ENCODE peak calls at places on chromosomes 4 and X, in ten cellular contexts. I is uterus, C is Caco-2, T is mammary epithelial cell, A is heart right ventricle, O is SK-N-SH, K is astrocyte, B is brain microvascular endothelial cell, J is right atrium auricular region, Q is DND-41. U is an unnamed sample.

GRCh38 chr4:168528131-168528949 is 31.5 kb downstream of the PALLD start:
- DNase-seq in I (no peak), C (no peak), T (no peak), A (no peak), O (no peak), K (peak; percentile 74), B (peak; percentile 54), J (no peak), Q (no peak), U (no peak)

GRCh38 chr4:8648816-8649630 is 56.5 kb downstream of the CPZ start:
- DNase-seq in I (no peak), C (no peak), T (no peak), A (no peak), O (no peak), K (no peak), B (no peak), J (no peak), Q (no peak), U (no peak)

GRCh38 chr4:140568507-140569306 is at the start of gene UCP1:
- DNase-seq in I (no peak), C (peak; percentile 57), T (no peak), A (peak; percentile 22), O (peak; percentile 85), K (no peak), B (no peak), J (no peak), Q (no peak), U (no peak)

GRCh38 chr4:105548483-105548882 is 3.9 kb upstream of the ARHGEF38 start:
- DNase-seq in I (no peak), C (no peak), T (peak; percentile 84), A (no peak), O (no peak), K (no peak), B (peak; percentile 66), J (no peak), Q (no peak), U (peak; percentile 64)

GRCh38 chrX:74242050-74242449 is 61.9 kb upstream of the ZCCHC13 start:
- DNase-seq in I (no peak), C (no peak), T (peak; percentile 45), A (no peak), O (no peak), K (peak; percentile 63), B (no peak), J (no peak), Q (no peak), U (no peak)

GRCh38 chr4:184487503-184487902 is 13.2 kb upstream of the IRF2 start:
- DNase-seq in I (no peak), C (no peak), T (no peak), A (no peak), O (no peak), K (no peak), B (no peak), J (no peak), Q (no peak), U (no peak)

GRCh38 chr4:153530284-153530995 is 64.3 kb downstream of the TMEM131L start:
- DNase-seq in I (no peak), C (no peak), T (no peak), A (no peak), O (no peak), K (no peak), B (no peak), J (no peak), Q (peak; percentile 56), U (no peak)

GRCh38 chr4:11342401-11342800 is 86.3 kb downstream of the HS3ST1 start:
- DNase-seq in I (no peak), C (no peak), T (no peak), A (no peak), O (no peak), K (no peak), B (no peak), J (no peak), Q (no peak), U (no peak)

GRCh38 chrX:39443240-39443639 is 642.0 kb downstream of the MID1IP1 start:
- DNase-seq in I (no peak), C (no peak), T (no peak), A (no peak), O (no peak), K (no peak), B (no peak), J (no peak), Q (no peak), U (no peak)

GRCh38 chr4:77818077-77818666 is 996 bp downstream of the CNOT6L start:
- DNase-seq in I (peak; percentile 61), C (peak; percentile 69), T (peak; percentile 87), A (peak; percentile 71), O (peak; percentile 76), K (peak; percentile 71), B (peak; percentile 73), J (peak; percentile 74), Q (peak; percentile 72), U (peak; percentile 75)

GRCh38 chr4:127782025-127782274 is 172 bp upstream of the HSPA4L start:
- DNase-seq in I (peak; percentile 62), C (peak; percentile 91), T (peak; percentile 87), A (peak; percentile 89), O (peak; percentile 97), K (peak; percentile 62), B (peak; percentile 77), J (peak; percentile 76), Q (no peak), U (peak; percentile 69)

GRCh38 chrX:17580529-17581155 is 156.7 kb upstream of the SCML1 start:
- DNase-seq in I (peak; percentile 50), C (no peak), T (no peak), A (no peak), O (no peak), K (peak; percentile 86), B (peak; percentile 59), J (no peak), Q (no peak), U (no peak)

GRCh38 chrX:119870626-119871131 is 854 bp downstream of the RNF113A start:
- DNase-seq in I (no peak), C (no peak), T (peak; percentile 3), A (no peak), O (peak; percentile 26), K (no peak), B (peak; percentile 22), J (no peak), Q (peak; percentile 48), U (peak; percentile 85)

GRCh38 chr4:85595796-85596559 is 121.0 kb downstream of the ARHGAP24 start:
- DNase-seq in I (no peak), C (no peak), T (no peak), A (no peak), O (no peak), K (no peak), B (no peak), J (no peak), Q (no peak), U (no peak)

GRCh38 chrX:51332188-51332942 is at the start of gene NUDT10:
- DNase-seq in I (peak; percentile 65), C (peak; percentile 3), T (peak; percentile 51), A (peak; percentile 36), O (peak; percentile 81), K (peak; percentile 27), B (peak; percentile 14), J (no peak), Q (no peak), U (peak; percentile 46)

GRCh38 chr4:123484291-123484926 is 87.8 kb downstream of the SPRY1 start:
- DNase-seq in I (no peak), C (no peak), T (no peak), A (no peak), O (no peak), K (no peak), B (no peak), J (no peak), Q (no peak), U (peak; percentile 39)

GRCh38 chr4:145535202-145535601 is 53.5 kb downstream of the SMAD1 start:
- DNase-seq in I (no peak), C (no peak), T (no peak), A (no peak), O (no peak), K (no peak), B (no peak), J (no peak), Q (no peak), U (no peak)

DNA sequence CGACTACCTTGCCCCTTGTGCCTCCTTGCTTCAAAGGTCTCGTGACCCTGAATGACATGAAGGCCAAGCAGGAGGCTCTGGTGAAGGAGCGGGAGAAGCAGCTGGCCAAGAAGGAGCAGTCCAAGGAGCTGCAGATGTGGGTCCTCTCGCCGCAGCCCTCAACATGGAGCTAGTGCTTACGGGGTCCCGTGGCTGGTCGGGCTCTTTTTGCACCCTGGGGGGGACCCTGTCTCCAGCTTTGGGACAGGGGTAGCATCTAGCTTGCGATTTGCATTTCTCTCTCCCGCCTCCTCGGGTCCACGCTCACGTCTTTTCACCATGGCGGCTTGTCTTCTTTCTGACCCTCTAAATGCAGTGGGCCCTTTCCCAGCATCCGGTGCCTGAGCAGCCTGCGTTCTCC is 1.8 kb downstream of the FAM50A start:
- DNase-seq in I (no peak), C (no peak), T (no peak), A (no peak), O (no peak), K (no peak), B (no peak), J (no peak), Q (no peak), U (no peak)
- H3K36me3 ChIP-seq in I (no peaks in the 10 kb centered on the region), C (no peaks in the 10 kb centered on the region), T (no peaks in the 10 kb centered on the region), A (no peaks in the 10 kb centered on the region), O (peaks cover 14% of the 10 kb centered on the region), K (no peaks in the 10 kb centered on the region), B (peaks cover 18% of the 10 kb centered on the region), J (peaks cover 28% of the 10 kb centered on the region), Q (peaks cover 18% of the 10 kb centered on the region), U (peaks cover 3% of the 10 kb centered on the region)

DNA sequence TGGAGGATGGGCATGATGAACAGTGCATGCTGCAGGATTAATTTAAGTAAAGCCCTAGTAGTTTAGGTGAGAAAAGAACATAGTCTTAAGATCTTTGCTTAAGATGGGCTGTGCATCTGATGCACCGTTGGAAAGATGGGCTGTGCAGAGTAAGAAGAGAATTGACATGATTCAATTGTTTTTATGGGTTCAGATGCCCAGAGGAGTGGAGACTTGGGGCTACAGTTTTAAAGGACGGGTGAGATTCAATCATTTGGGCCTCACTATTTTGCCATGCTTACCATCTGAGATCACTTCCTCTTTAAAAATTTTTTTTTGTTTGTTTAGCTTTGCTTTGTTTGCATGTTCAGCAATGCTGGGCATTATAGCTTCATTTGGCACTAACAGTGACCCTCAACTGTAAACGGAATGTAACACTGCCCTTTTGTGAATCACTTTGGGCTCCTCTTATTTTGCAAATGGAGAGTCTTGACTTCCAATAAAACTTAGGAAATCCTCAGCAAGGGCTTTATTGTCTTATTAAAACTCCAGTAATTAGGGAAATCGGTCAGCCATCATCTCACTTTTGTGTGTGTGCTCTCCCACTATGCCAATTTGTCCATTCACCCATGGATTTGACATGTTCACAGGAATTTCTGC is 216.1 kb upstream of the TLL1 start:
- DNase-seq in I (no peak), C (no peak), T (no peak), A (no peak), O (no peak), K (no peak), B (no peak), J (no peak), Q (no peak), U (no peak)
- H3K4me3 ChIP-seq in I (no peak overlapping the region), C (no peak overlapping the region), T (no peak overlapping the region), A (no peak overlapping the region), O (no peak overlapping the region), K (no peak overlapping the region), B (no peak overlapping the region), J (no peak overlapping the region), Q (no peak overlapping the region), U (no peak overlapping the region)

GRCh38 chr4:2937146-2937857 is 25.9 kb downstream of the NOP14 start:
- DNase-seq in I (no peak), C (no peak), T (peak; percentile 98), A (no peak), O (no peak), K (peak; percentile 67), B (peak; percentile 64), J (no peak), Q (no peak), U (no peak)
- H3K36me3 ChIP-seq in I (no peaks in the 10 kb centered on the region), C (peaks cover 2% of the 10 kb centered on the region), T (peaks cover 25% of the 10 kb centered on the region), A (peaks cover 31% of the 10 kb centered on the region), O (peaks cover 52% of the 10 kb centered on the region), K (peaks cover 29% of the 10 kb centered on the region), B (peaks cover 46% of the 10 kb centered on the region), J (peaks cover 45% of the 10 kb centered on the region), Q (peaks cover 64% of the 10 kb centered on the region), U (peaks cover 46% of the 10 kb centered on the region)

GRCh38 chr4:170090667-170091052 is 904 bp upstream of the AADAT start:
- DNase-seq in I (no peak), C (no peak), T (peak; percentile 15), A (no peak), O (peak; percentile 16), K (peak; percentile 29), B (no peak), J (no peak), Q (no peak), U (no peak)
- H3K4me3 ChIP-seq in I (peak overlapping the region; percentile 60), C (no peak overlapping the region), T (peak overlapping the region; percentile 52), A (no peak overlapping the region), O (peak overlapping the region; percentile 82), K (peak overlapping the region; percentile 97), B (no peak overlapping the region), J (no peak overlapping the region), Q (no peak overlapping the region), U (peak overlapping the region; percentile 91)

U was measured in SJCRH30.